ENCODE peak calls at places on chromosomes 16 and 17, in four cellular contexts. Y, F, T and D are unnamed samples.

GRCh38 chr16:2142942-2143868 is 5.2 kb upstream of the RAB26 start:
- DNase-seq in Y (no peak), F (no peak), T (no peak), D (no peak)

GRCh38 chr16:12546918-12547607 is 256.6 kb downstream of the CPPED1 start:
- DNase-seq in Y (peak; percentile 35), F (no peak), T (no peak), D (no peak)

GRCh38 chr17:73155410-73156165 is 9.2 kb upstream of the SSTR2 start:
- DNase-seq in Y (no peak), F (no peak), T (no peak), D (no peak)

GRCh38 chr17:78082988-78083387 is 45.6 kb downstream of the TMC6 start:
- DNase-seq in Y (no peak), F (no peak), T (no peak), D (no peak)

GRCh38 chr17:47315451-47316266 is 8.1 kb upstream of the EFCAB13 start:
- DNase-seq in Y (no peak), F (no peak), T (peak; percentile 60), D (no peak)

GRCh38 chr17:17063546-17064122 is 21.4 kb downstream of the MPRIP start:
- DNase-seq in Y (no peak), F (peak; percentile 83), T (no peak), D (no peak)

GRCh38 chr17:22511431-22511830 is 819.1 kb downstream of the KCNJ18 start:
- DNase-seq in Y (no peak), F (no peak), T (no peak), D (no peak)

GRCh38 chr16:66930189-66930588 is 4.0 kb downstream of the CIAO2B start:
- DNase-seq in Y (no peak), F (no peak), T (no peak), D (no peak)

GRCh38 chr17:47967607-47968252 is 3.2 kb upstream of the CDK5RAP3 start:
- DNase-seq in Y (no peak), F (no peak), T (no peak), D (no peak)

GRCh38 chr16:9489823-9490467 is 398.5 kb downstream of the HAPSTR1 start:
- DNase-seq in Y (no peak), F (peak; percentile 93), T (peak; percentile 73), D (no peak)

GRCh38 chr17:6172642-6173330 is 102.6 kb downstream of the WSCD1 start:
- DNase-seq in Y (no peak), F (no peak), T (no peak), D (no peak)

GRCh38 chr16:64094170-64094960 is 1027.5 kb downstream of the CDH11 start:
- DNase-seq in Y (no peak), F (no peak), T (no peak), D (no peak)

GRCh38 chr17:79036609-79037008 is 12.6 kb downstream of the C1QTNF1 start:
- DNase-seq in Y (no peak), F (peak; percentile 65), T (no peak), D (no peak)

GRCh38 chr17:77125432-77125901 is 15.3 kb upstream of the SEC14L1 start:
- DNase-seq in Y (no peak), F (no peak), T (no peak), D (no peak)

GRCh38 chr17:14580494-14580893 is 279.6 kb downstream of the HS3ST3B1 start:
- DNase-seq in Y (no peak), F (no peak), T (no peak), D (no peak)

GRCh38 chr17:7834891-7835817 is 1.1 kb downstream of the KDM6B start:
- DNase-seq in Y (peak; percentile 93), F (peak; percentile 99), T (peak; percentile 98), D (peak; percentile 86)

GRCh38 chr16:53435066-53435688 is 906 bp downstream of the RBL2 start:
- DNase-seq in Y (peak; percentile 86), F (peak; percentile 87), T (peak; percentile 74), D (peak; percentile 49)

GRCh38 chr16:53433930-53434435 is 288 bp upstream of the RBL2 start:
- DNase-seq in Y (no peak), F (no peak), T (peak; percentile 83), D (no peak)

GRCh38 chr16:53433509-53433908 is 762 bp upstream of the RBL2 start:
- DNase-seq in Y (no peak), F (no peak), T (no peak), D (no peak)

GRCh38 chr16:53430363-53430762 is 3.9 kb upstream of the RBL2 start:
- DNase-seq in Y (no peak), F (no peak), T (no peak), D (no peak)

GRCh38 chr16:53434436-53435065 is at the start of gene RBL2:
- DNase-seq in Y (peak; percentile 72), F (peak; percentile 92), T (peak; percentile 24), D (peak; percentile 60)
- TF ChIP-seq POLR2A in Y (peak; percentile 62), F (no peak), T (peak; percentile 63), D (peak; percentile 23)

GRCh38 chr16:81863630-81864352 is 84.7 kb downstream of the PLCG2 start:
- DNase-seq in Y (peak; percentile 73), F (no peak), T (no peak), D (peak; percentile 57)
- TF ChIP-seq POLR2A in Y (no peak), F (no peak), T (no peak), D (no peak)

GRCh38 chr17:57084802-57085447 is at the start of gene AKAP1:
- DNase-seq in Y (peak; percentile 96), F (peak; percentile 98), T (peak; percentile 94), D (peak; percentile 97)

GRCh38 chr17:57085448-57086068 is 512 bp downstream of the AKAP1 start:
- DNase-seq in Y (peak; percentile 54), F (peak; percentile 84), T (peak; percentile 53), D (no peak)

GRCh38 chr17:57080708-57081107 is 4.3 kb upstream of the AKAP1 start:
- DNase-seq in Y (no peak), F (no peak), T (no peak), D (no peak)

GRCh38 chr17:57086069-57086930 is 1.3 kb downstream of the AKAP1 start:
- DNase-seq in Y (peak; percentile 34), F (peak; percentile 75), T (no peak), D (no peak)

DNA sequence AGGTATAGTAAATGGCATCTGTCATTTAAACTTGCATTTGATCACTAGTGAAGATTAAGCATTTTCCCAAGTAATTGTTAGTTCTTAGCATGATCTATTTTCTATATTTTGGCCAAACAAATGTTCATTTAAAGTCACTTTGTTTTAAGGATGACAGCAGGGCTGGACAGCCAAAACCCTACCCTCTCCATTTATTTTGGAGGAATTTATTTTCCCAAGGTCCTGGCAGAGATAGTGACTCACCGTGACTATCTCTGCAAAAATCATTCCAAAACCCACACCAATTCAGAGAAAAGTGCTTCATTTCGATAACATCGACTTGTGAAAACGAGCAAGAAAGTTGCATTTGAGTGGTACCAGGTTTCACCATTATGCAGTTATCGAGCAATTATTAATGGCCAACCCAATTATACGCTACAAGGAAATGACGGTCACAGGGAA is 665 bp upstream of the AKAP1 start:
- DNase-seq in Y (no peak), F (no peak), T (no peak), D (no peak)
- TF ChIP-seq POLR2A in Y (no peak), F (no peak), T (no peak), D (no peak)

GRCh38 chr17:39754161-39754957 is 16.6 kb downstream of the GRB7 start:
- DNase-seq in Y (peak; percentile 94), F (peak; percentile 95), T (peak; percentile 84), D (peak; percentile 97)
- TF ChIP-seq POLR2A in Y (peak; percentile 80), F (peak; percentile 72), T (peak; percentile 52), D (no peak)

GRCh38 chr16:84007946-84008345 is 34.6 kb downstream of the SLC38A8 start:
- DNase-seq in Y (no peak), F (no peak), T (no peak), D (no peak)
- TF ChIP-seq POLR2A in Y (no peak), F (no peak), T (no peak), D (no peak)

DNA sequence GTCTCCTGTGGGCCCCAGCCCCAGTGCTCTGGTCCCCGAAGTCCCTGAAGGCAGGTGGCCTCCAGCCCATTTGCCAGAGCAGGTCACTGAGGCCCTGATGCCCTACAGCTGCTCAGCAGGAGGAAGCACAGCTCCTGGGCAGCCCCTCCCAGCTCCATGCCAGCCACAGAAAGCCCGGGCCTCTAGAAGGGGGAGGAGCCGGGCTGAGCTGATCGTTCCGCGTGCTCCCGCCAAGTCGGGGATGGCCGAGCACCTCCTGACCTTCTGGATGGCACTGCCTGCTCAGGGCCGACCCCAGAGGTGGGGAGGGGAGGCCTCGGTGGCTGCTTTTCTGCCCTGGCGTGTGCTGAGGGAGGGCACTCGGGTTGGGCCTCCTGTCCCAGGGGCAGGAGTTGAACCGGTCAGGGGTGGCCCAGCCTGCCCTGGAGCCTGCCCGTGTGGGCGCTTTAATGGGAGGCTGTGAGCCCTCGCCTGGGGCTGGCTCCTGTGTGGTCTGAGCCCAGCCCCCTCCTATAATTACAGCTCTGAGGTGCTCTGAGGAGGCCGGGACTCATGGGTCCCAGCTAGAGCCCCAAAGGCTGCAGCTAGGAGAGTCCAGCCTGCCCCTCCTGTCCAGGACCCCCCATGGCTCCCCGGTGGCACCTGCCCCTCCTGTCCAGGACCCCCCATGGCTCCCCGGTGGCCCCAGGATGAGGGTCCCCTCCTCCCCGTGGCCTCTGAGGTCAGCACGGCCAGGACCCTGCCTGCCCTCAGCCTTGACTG is 29.7 kb downstream of the ZFPM1 start:
- DNase-seq in Y (no peak), F (no peak), T (no peak), D (no peak)
- TF ChIP-seq POLR2A in Y (no peak), F (no peak), T (no peak), D (no peak)

GRCh38 chr16:60989592-60989991 is 1046.6 kb downstream of the CDH8 start:
- DNase-seq in Y (no peak), F (no peak), T (no peak), D (no peak)
- TF ChIP-seq POLR2A in Y (no peak), F (no peak), T (no peak), D (no peak)